ENCODE peak calls at places on chromosomes 2 and 18, in seven cellular contexts. D is PC-3, E is uterus, C is Peyer's patch, O is right lobe of liver, K is DND-41, W is colonic mucosa. I is an unnamed sample.

GRCh38 chr2:201854221-201854801 is 48.0 kb downstream of the CDK15 start:
- DNase-seq in D (peak; percentile 92), W (no peak), K (no peak), C (no peak), O (no peak), E (no peak), I (no peak)

GRCh38 chr2:133676392-133677130 is 108.3 kb upstream of the NCKAP5 start:
- DNase-seq in D (no peak), W (no peak), K (no peak), E (no peak), O (no peak), C (no peak), I (no peak)

GRCh38 chr18:76788571-76789317 is 33.6 kb upstream of the ZNF236 start:
- DNase-seq in K (no peak), D (no peak), W (no peak), E (no peak), O (no peak), C (no peak), I (no peak)

GRCh38 chr18:54532222-54532621 is 58.8 kb upstream of the DYNAP start:
- DNase-seq in K (no peak), D (no peak), O (no peak), E (no peak), W (no peak), C (no peak), I (peak; percentile 34)

GRCh38 chr2:9416267-9416961 is 6.9 kb downstream of the ITGB1BP1 start:
- DNase-seq in W (no peak), C (no peak), D (peak; percentile 24), K (no peak), E (no peak), O (no peak), I (no peak)

GRCh38 chr2:238425505-238425978 is 1.2 kb upstream of the ASB1 start:
- DNase-seq in W (peak; percentile 55), K (no peak), D (peak; percentile 18), C (no peak), E (no peak), O (no peak), I (no peak)

GRCh38 chr2:59585657-59586056 is 967.8 kb downstream of the BCL11A start:
- DNase-seq in W (no peak), E (no peak), K (no peak), C (peak; percentile 57), D (no peak), O (no peak), I (no peak)

GRCh38 chr18:13811993-13812392 is 12.0 kb upstream of the MC5R start:
- DNase-seq in W (no peak), E (no peak), C (no peak), K (no peak), O (no peak), D (peak; percentile 36), I (peak; percentile 29)

GRCh38 chr2:128304715-128305554 is 13.7 kb downstream of the HS6ST1 start:
- DNase-seq in C (peak; percentile 50), K (no peak), W (no peak), D (peak; percentile 93), E (peak; percentile 88), O (peak; percentile 88), I (no peak)

GRCh38 chr2:8115966-8116365 is 565.9 kb upstream of the ID2 start:
- DNase-seq in W (no peak), E (no peak), K (no peak), D (no peak), O (no peak), C (no peak), I (no peak)

GRCh38 chr2:149166958-149167810 is 128.7 kb downstream of the LYPD6B start:
- DNase-seq in C (no peak), W (no peak), K (peak; percentile 80), O (no peak), D (peak; percentile 7), E (no peak), I (no peak)

GRCh38 chr2:69694894-69695849 is 46.8 kb upstream of the ANXA4 start:
- DNase-seq in K (peak; percentile 36), O (no peak), D (peak; percentile 97), W (no peak), E (no peak), C (no peak), I (peak; percentile 31)

GRCh38 chr2:96116424-96116878 is at the start of gene ADRA2B:
- DNase-seq in K (no peak), E (peak; percentile 36), D (peak; percentile 52), W (peak; percentile 88), C (peak; percentile 88), O (peak; percentile 80), I (peak; percentile 83)

GRCh38 chr2:241289597-241289996 is 25.9 kb downstream of the HDLBP start:
- DNase-seq in W (no peak), K (no peak), D (no peak), E (no peak), C (no peak), O (no peak), I (no peak)

GRCh38 chr2:231395188-231396057 is at the start of gene B3GNT7:
- DNase-seq in C (peak; percentile 80), O (no peak), E (no peak), W (peak; percentile 70), D (no peak), K (no peak), I (peak; percentile 35)

GRCh38 chr2:180829261-180829660 is 151.1 kb upstream of the UBE2E3 start:
- DNase-seq in D (peak; percentile 81), K (no peak), C (no peak), O (no peak), W (no peak), E (no peak), I (no peak)

GRCh38 chr2:24754985-24755690 is 38.1 kb downstream of the PTRHD1 start:
- DNase-seq in W (no peak), K (no peak), E (no peak), O (no peak), D (no peak), C (no peak), I (no peak)

GRCh38 chr2:70523996-70524965 is 29.3 kb downstream of the TGFA start:
- DNase-seq in D (peak; percentile 99), K (peak; percentile 30), C (peak; percentile 75), O (peak; percentile 66), W (peak; percentile 67), E (no peak), I (no peak)

GRCh38 chr2:102708847-102709559 is 52.8 kb upstream of the TMEM182 start:
- DNase-seq in O (no peak), K (no peak), D (peak; percentile 90), C (no peak), W (no peak), E (no peak), I (peak; percentile 65)

GRCh38 chr2:102301867-102302362 is 9.4 kb upstream of the IL1RL1 start:
- DNase-seq in C (no peak), E (no peak), D (peak; percentile 46), K (peak; percentile 26), W (peak; percentile 57), O (no peak), I (no peak)

GRCh38 chr2:80030135-80030534 is 274.4 kb downstream of the LRRTM1 start:
- DNase-seq in D (no peak), E (no peak), W (no peak), O (no peak), C (no peak), K (no peak), I (no peak)

GRCh38 chr2:118808429-118808809 is 39.0 kb downstream of the EN1 start:
- DNase-seq in E (no peak), C (no peak), O (no peak), K (no peak), D (no peak), W (no peak), I (no peak)

GRCh38 chr2:179191110-179191509 is 73.5 kb downstream of the SESTD1 start:
- DNase-seq in D (peak; percentile 0), C (no peak), W (no peak), E (no peak), K (no peak), O (no peak), I (no peak)

GRCh38 chr2:95390272-95390880 is 12.1 kb upstream of the FAHD2A start:
- DNase-seq in K (no peak), W (no peak), E (no peak), O (peak; percentile 69), D (no peak), C (peak; percentile 83), I (peak; percentile 54)

GRCh38 chr2:236501531-236501930 is 68.1 kb upstream of the ACKR3 start:
- DNase-seq in C (no peak), W (no peak), K (no peak), D (no peak), O (no peak), E (no peak), I (no peak)

GRCh38 chr18:48330016-48330991 is 78.9 kb downstream of the ZBTB7C start:
- DNase-seq in D (peak; percentile 62), C (no peak), O (no peak), K (no peak), W (no peak), E (no peak), I (peak; percentile 6)

GRCh38 chr18:48663931-48664847 is 125.4 kb downstream of the CTIF start:
- DNase-seq in E (peak; percentile 71), W (peak; percentile 80), O (peak; percentile 74), C (peak; percentile 84), D (peak; percentile 48), K (peak; percentile 52), I (peak; percentile 59)

GRCh38 chr18:67582488-67582887 is 66.0 kb upstream of the DSEL start:
- DNase-seq in C (no peak), W (no peak), O (no peak), K (no peak), E (no peak), D (no peak), I (no peak)

GRCh38 chr2:36006444-36006843 is 349.1 kb upstream of the CRIM1 start:
- DNase-seq in O (no peak), W (no peak), E (no peak), D (no peak), C (no peak), K (no peak), I (no peak)
- H3K9me3 ChIP-seq in O (no peaks in the 10 kb centered on the region), W (no peaks in the 10 kb centered on the region), E (no peaks in the 10 kb centered on the region), D (no peaks in the 10 kb centered on the region), C (no peaks in the 10 kb centered on the region), K (no peaks in the 10 kb centered on the region), I (no peaks in the 10 kb centered on the region)

DNA sequence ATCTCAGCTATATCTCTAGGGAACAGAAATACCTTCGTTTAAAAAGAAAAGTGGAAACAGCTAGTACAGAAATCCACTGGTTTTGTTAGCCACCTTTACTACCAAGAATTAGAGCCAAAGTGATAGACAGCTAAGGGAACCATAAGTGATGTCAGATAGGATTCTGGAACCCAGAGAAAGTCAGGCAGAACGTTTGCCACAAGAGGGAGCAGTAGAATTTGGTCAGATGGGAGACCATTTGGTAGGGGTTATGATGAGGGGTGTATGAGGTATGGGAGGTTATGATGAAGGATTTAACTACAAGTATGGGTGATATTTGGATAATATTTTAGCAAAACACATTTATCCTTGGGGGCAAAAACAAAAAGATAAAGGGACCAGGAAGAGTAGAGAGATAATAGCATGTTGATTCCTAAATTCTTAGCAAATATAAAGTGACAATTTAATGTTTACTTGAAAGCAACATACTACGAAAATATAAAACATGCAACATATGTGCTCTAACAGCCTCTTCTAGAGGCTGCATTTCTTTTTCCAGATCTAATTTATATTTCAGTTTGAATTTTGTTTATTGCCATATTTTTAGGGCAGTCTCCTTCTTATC is 3.3 kb downstream of the SLC8A1 start:
- DNase-seq in D (peak; percentile 68), K (peak; percentile 67), C (no peak), W (no peak), O (no peak), E (no peak), I (no peak)
- TF ChIP-seq CTCF in D (peak; percentile 84), K (peak; percentile 83), C (peak; percentile 54), W (no peak), O (peak; percentile 36), E (peak; percentile 42), I (no peak)

GRCh38 chr2:46300406-46300832 is 3.2 kb downstream of the EPAS1 start:
- DNase-seq in W (peak; percentile 63), E (no peak), K (no peak), D (no peak), O (no peak), C (no peak), I (peak; percentile 30)
- H3K4me3 ChIP-seq in W (no peak overlapping the region), E (peak overlapping the region; percentile 83), K (no peak overlapping the region), D (peak overlapping the region; percentile 98), O (peak overlapping the region; percentile 91), C (no peak overlapping the region), I (peak overlapping the region; percentile 90)

GRCh38 chr2:29074401-29074800 is at the start of gene PCARE:
- DNase-seq in W (no peak), C (no peak), K (no peak), O (no peak), E (no peak), D (no peak), I (no peak)
- H3K9me3 ChIP-seq in W (no peaks in the 10 kb centered on the region), C (no peaks in the 10 kb centered on the region), K (peaks cover 4% of the 10 kb centered on the region), O (no peaks in the 10 kb centered on the region), E (no peaks in the 10 kb centered on the region), D (no peaks in the 10 kb centered on the region), I (no peaks in the 10 kb centered on the region)